ENCODE peak calls at places on chromosomes 5 and 9, in six cellular contexts. One of them, this sample, is unnamed.

GRCh38 chr9:97504381-97505216 is 3.1 kb downstream of the TMOD1 start:
- DNase-seq in cardiac fibroblast: no peak
- DNase-seq in T-cell: no peak
- DNase-seq in SK-N-DZ: peak; percentile 93
- DNase-seq in RKO: no peak
- DNase-seq in LHCN-M2: no peak
- DNase-seq in this sample: no peak

GRCh38 chr5:144386315-144386714 is 215.6 kb downstream of the KCTD16 start:
- DNase-seq in cardiac fibroblast: no peak
- DNase-seq in T-cell: no peak
- DNase-seq in SK-N-DZ: no peak
- DNase-seq in RKO: no peak
- DNase-seq in LHCN-M2: no peak
- DNase-seq in this sample: no peak

GRCh38 chr5:133773247-133774202 is 161.2 kb upstream of the FSTL4 start:
- DNase-seq in cardiac fibroblast: no peak
- DNase-seq in T-cell: no peak
- DNase-seq in SK-N-DZ: no peak
- DNase-seq in RKO: no peak
- DNase-seq in LHCN-M2: no peak
- DNase-seq in this sample: no peak

GRCh38 chr5:149576021-149576420 is 5.3 kb upstream of the ARHGEF37 start:
- DNase-seq in cardiac fibroblast: no peak
- DNase-seq in T-cell: no peak
- DNase-seq in SK-N-DZ: no peak
- DNase-seq in RKO: no peak
- DNase-seq in LHCN-M2: no peak
- DNase-seq in this sample: no peak

GRCh38 chr5:120545951-120546350 is 81.9 kb downstream of the PRR16 start:
- DNase-seq in cardiac fibroblast: no peak
- DNase-seq in T-cell: no peak
- DNase-seq in SK-N-DZ: no peak
- DNase-seq in RKO: no peak
- DNase-seq in LHCN-M2: no peak
- DNase-seq in this sample: no peak

GRCh38 chr5:142253938-142254895 is 70.6 kb downstream of the SPRY4 start:
- DNase-seq in cardiac fibroblast: peak; percentile 33
- DNase-seq in T-cell: no peak
- DNase-seq in SK-N-DZ: no peak
- DNase-seq in RKO: no peak
- DNase-seq in LHCN-M2: peak; percentile 57
- DNase-seq in this sample: no peak

GRCh38 chr9:109705515-109705914 is 74.5 kb upstream of the PALM2AKAP2 start:
- DNase-seq in cardiac fibroblast: peak; percentile 75
- DNase-seq in T-cell: no peak
- DNase-seq in SK-N-DZ: no peak
- DNase-seq in RKO: peak; percentile 23
- DNase-seq in LHCN-M2: peak; percentile 68
- DNase-seq in this sample: peak; percentile 21

GRCh38 chr5:155418960-155419579 is 405.5 kb downstream of the KIF4B start:
- DNase-seq in cardiac fibroblast: no peak
- DNase-seq in T-cell: no peak
- DNase-seq in SK-N-DZ: no peak
- DNase-seq in RKO: no peak
- DNase-seq in LHCN-M2: no peak
- DNase-seq in this sample: no peak

GRCh38 chr5:143177263-143177994 is 226.1 kb downstream of the NR3C1 start:
- DNase-seq in cardiac fibroblast: peak; percentile 99
- DNase-seq in T-cell: no peak
- DNase-seq in SK-N-DZ: no peak
- DNase-seq in RKO: peak; percentile 88
- DNase-seq in LHCN-M2: peak; percentile 99
- DNase-seq in this sample: peak; percentile 96

GRCh38 chr5:98927988-98928801 is 612 bp downstream of the CHD1 start:
- DNase-seq in cardiac fibroblast: peak; percentile 58
- DNase-seq in T-cell: peak; percentile 29
- DNase-seq in SK-N-DZ: peak; percentile 65
- DNase-seq in RKO: peak; percentile 40
- DNase-seq in LHCN-M2: peak; percentile 55
- DNase-seq in this sample: peak; percentile 78

GRCh38 chr9:126612813-126613641 is 701 bp upstream of the LMX1B start:
- DNase-seq in cardiac fibroblast: no peak
- DNase-seq in T-cell: no peak
- DNase-seq in SK-N-DZ: no peak
- DNase-seq in RKO: no peak
- DNase-seq in LHCN-M2: no peak
- DNase-seq in this sample: no peak

GRCh38 chr9:14309403-14309802 is 4.5 kb downstream of the NFIB start:
- DNase-seq in cardiac fibroblast: peak; percentile 73
- DNase-seq in T-cell: no peak
- DNase-seq in SK-N-DZ: no peak
- DNase-seq in RKO: no peak
- DNase-seq in LHCN-M2: peak; percentile 32
- DNase-seq in this sample: no peak

GRCh38 chr5:65862384-65862783 is 64.0 kb upstream of the ERBIN start:
- DNase-seq in cardiac fibroblast: peak; percentile 39
- DNase-seq in T-cell: no peak
- DNase-seq in SK-N-DZ: no peak
- DNase-seq in RKO: no peak
- DNase-seq in LHCN-M2: no peak
- DNase-seq in this sample: no peak

GRCh38 chr5:140574165-140574564 is 9.5 kb downstream of the SLC35A4 start:
- DNase-seq in cardiac fibroblast: no peak
- DNase-seq in T-cell: no peak
- DNase-seq in SK-N-DZ: no peak
- DNase-seq in RKO: no peak
- DNase-seq in LHCN-M2: no peak
- DNase-seq in this sample: no peak

GRCh38 chr5:100731768-100732167 is 171.3 kb downstream of the ST8SIA4 start:
- DNase-seq in cardiac fibroblast: no peak
- DNase-seq in T-cell: no peak
- DNase-seq in SK-N-DZ: no peak
- DNase-seq in RKO: no peak
- DNase-seq in LHCN-M2: peak; percentile 7
- DNase-seq in this sample: peak; percentile 3

GRCh38 chr5:23316060-23316591 is 191.3 kb upstream of the PRDM9 start:
- DNase-seq in cardiac fibroblast: no peak
- DNase-seq in T-cell: no peak
- DNase-seq in SK-N-DZ: no peak
- DNase-seq in RKO: no peak
- DNase-seq in LHCN-M2: no peak
- DNase-seq in this sample: no peak

GRCh38 chr5:55324815-55325418 is 17.1 kb downstream of the MTREX start:
- DNase-seq in cardiac fibroblast: peak; percentile 66
- DNase-seq in T-cell: no peak
- DNase-seq in SK-N-DZ: peak; percentile 31
- DNase-seq in RKO: peak; percentile 69
- DNase-seq in LHCN-M2: peak; percentile 52
- DNase-seq in this sample: peak; percentile 54

GRCh38 chr9:96136992-96137665 is 164.8 kb downstream of the HSD17B3 start:
- DNase-seq in cardiac fibroblast: peak; percentile 57
- DNase-seq in T-cell: no peak
- DNase-seq in SK-N-DZ: no peak
- DNase-seq in RKO: no peak
- DNase-seq in LHCN-M2: peak; percentile 23
- DNase-seq in this sample: no peak

GRCh38 chr9:138052322-138052615 is 174.7 kb downstream of the CACNA1B start:
- DNase-seq in cardiac fibroblast: no peak
- DNase-seq in T-cell: no peak
- DNase-seq in SK-N-DZ: no peak
- DNase-seq in RKO: no peak
- DNase-seq in LHCN-M2: no peak
- DNase-seq in this sample: no peak

GRCh38 chr5:139407517-139407916 is 3.6 kb upstream of the SPATA24 start:
- DNase-seq in cardiac fibroblast: no peak
- DNase-seq in T-cell: no peak
- DNase-seq in SK-N-DZ: no peak
- DNase-seq in RKO: no peak
- DNase-seq in LHCN-M2: no peak
- DNase-seq in this sample: no peak

GRCh38 chr5:94884294-94884693 is 265.8 kb downstream of the SLF1 start:
- DNase-seq in cardiac fibroblast: peak; percentile 64
- DNase-seq in T-cell: no peak
- DNase-seq in SK-N-DZ: peak; percentile 28
- DNase-seq in RKO: no peak
- DNase-seq in LHCN-M2: no peak
- DNase-seq in this sample: no peak

GRCh38 chr9:98150164-98150563 is 31.1 kb upstream of the TRIM14 start:
- DNase-seq in cardiac fibroblast: no peak
- DNase-seq in T-cell: no peak
- DNase-seq in SK-N-DZ: no peak
- DNase-seq in RKO: no peak
- DNase-seq in LHCN-M2: no peak
- DNase-seq in this sample: no peak